ENCODE peak calls at places on chromosomes 11 and 22, in six cellular contexts. L is cardiac muscle cell, Z is endodermal cell, Y is right lobe of liver, O is GM23248, C is uterus. D is an unnamed sample. For H3K36me3, the result is how much of the 10 kb centered on the place peaks cover.

GRCh38 chr11:2433106-2433925 is 11.0 kb downstream of the TRPM5 start:
- DNase-seq in Y (no peak), C (no peak), L (no peak), Z (no peak), O (no peak), D (peak)

GRCh38 chr22:29718949-29719893 is 582 bp upstream of the CABP7 start:
- DNase-seq in Z (no peak), L (no peak), Y (no peak), C (no peak), O (no peak), D (no peak)

GRCh38 chr22:47127441-47127871 is 365.0 kb downstream of the TBC1D22A start:
- DNase-seq in C (no peak), Y (no peak), Z (no peak), O (no peak), L (no peak), D (peak)

GRCh38 chr22:38220653-38221386 is 19.0 kb downstream of the MAFF start:
- DNase-seq in Z (no peak), L (no peak), Y (no peak), O (no peak), C (no peak), D (no peak)

GRCh38 chr11:128473631-128474030 is 113.7 kb downstream of the ETS1 start:
- DNase-seq in Y (no peak), Z (no peak), L (no peak), O (peak), C (no peak), D (no peak)

GRCh38 chr11:96397863-96398262 is 8.1 kb downstream of the JRKL start:
- DNase-seq in L (no peak), Y (no peak), C (no peak), Z (no peak), O (no peak), D (no peak)

GRCh38 chr22:45009881-45010531 is at the start of gene PHF21B:
- DNase-seq in Z (peak), O (peak), Y (no peak), L (peak), C (peak), D (no peak)

GRCh38 chr22:45603631-45604030 is 68.0 kb upstream of the ATXN10 start:
- DNase-seq in C (no peak), O (peak), L (no peak), Z (no peak), Y (no peak), D (peak)

GRCh38 chr11:96256213-96256580 is 86.8 kb downstream of the MAML2 start:
- DNase-seq in L (no peak), Y (no peak), Z (no peak), C (no peak), O (no peak), D (no peak)

GRCh38 chr11:86735462-86736302 is 63.3 kb upstream of the ME3 start:
- DNase-seq in C (no peak), O (peak), Z (no peak), Y (no peak), L (no peak), D (no peak)

GRCh38 chr11:122706689-122707088 is 51.2 kb downstream of the UBASH3B start:
- DNase-seq in C (no peak), L (no peak), Z (no peak), O (peak), Y (no peak), D (no peak)
- H3K4me3 ChIP-seq in C (no peak), L (no peak), Z (no peak), O (no peak), Y (no peak), D (no peak)

GRCh38 chr11:72229925-72230763 is 5.6 kb downstream of the INPPL1 start:
- DNase-seq in Y (peak), O (no peak), L (no peak), C (no peak), Z (peak), D (no peak)
- H3K36me3 ChIP-seq in Y (under half), O (under half), L (half or more), C (under half), Z (half or more), D (half or more)

DNA sequence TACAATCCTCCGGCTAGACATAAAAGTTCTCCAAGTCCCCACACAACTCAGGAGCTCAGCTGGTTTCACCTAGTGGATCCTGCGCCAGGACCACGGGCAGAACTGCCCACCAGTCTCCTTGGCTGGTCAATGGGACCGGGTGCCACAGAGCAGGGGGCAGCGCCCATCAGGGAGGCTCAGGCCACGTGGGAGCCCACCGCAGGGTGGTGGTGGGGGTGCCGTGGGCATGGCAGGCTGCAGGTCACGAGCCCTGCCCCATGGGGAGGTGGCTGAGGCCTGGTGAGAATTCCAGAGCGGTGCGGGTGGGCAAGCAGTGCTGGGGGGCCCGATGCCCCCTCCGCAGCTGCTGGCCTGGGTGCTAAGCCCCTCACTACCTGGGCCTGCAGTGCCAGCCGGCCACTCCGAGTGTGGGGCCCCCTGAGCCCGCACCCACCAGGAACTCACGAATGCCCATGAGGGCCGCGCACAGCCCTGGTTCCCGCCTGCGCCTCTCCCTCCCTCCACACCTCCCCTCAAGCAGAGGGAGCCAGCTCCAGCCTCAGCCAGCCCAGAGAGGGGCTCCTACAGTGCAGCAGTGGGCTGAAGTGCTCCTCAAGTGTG is 1091.9 kb upstream of the TENM4 start:
- DNase-seq in C (no peak), Y (no peak), L (no peak), O (no peak), Z (no peak), D (no peak)
- H3K27ac ChIP-seq in C (no peak), Y (no peak), L (no peak), O (no peak), Z (no peak), D (no peak)

GRCh38 chr11:70182266-70182665 is 20.8 kb upstream of the FADD start:
- DNase-seq in O (no peak), C (no peak), Z (no peak), Y (no peak), L (no peak), D (no peak)
- H3K4me3 ChIP-seq in O (no peak), C (no peak), Z (no peak), Y (no peak), L (no peak), D (no peak)

DNA sequence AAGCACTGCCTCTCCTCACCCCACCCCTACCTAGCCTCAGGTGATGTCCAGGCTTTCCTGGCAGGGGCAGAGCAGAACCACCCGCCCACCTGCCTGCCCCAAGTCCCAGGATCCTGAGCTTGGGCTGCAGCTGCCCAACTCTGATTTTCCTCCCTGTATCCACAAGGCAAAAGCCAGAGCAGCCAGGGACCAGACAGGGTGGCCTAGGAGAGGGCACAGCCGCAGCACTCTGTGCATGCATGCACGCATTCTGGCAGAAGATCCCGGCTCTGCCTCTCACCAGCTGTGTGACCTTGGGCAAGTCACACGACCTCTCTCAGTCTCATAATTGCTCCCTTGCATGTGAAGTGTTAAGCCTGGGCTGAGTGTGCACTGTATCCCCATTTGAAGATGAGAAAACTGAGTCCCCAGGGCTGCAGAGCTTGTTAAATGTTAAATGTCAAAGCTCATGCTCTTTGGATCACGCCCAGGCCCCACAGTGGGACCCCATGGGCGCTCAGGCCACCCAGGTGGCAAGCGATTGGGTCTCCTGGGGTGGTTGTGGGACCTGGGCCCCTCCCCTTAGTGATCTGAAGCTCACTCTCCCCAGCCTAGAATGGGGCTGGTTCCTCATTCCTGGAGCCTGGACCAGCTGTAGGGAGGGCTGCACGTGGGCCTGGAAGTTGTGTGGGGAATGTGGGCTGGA is 2.8 kb upstream of the CARNS1 start:
- DNase-seq in L (no peak), Y (no peak), O (no peak), C (no peak), Z (no peak), D (no peak)
- H3K36me3 ChIP-seq in L (under half), Y (under half), O (under half), C (under half), Z (under half), D (under half)

GRCh38 chr11:8772571-8772970 is 90.0 kb downstream of the RPL27A start:
- DNase-seq in O (no peak), Z (no peak), Y (peak), L (no peak), C (peak), D (no peak)
- H3K27ac ChIP-seq in O (no peak), Z (no peak), Y (no peak), L (no peak), C (peak), D (no peak)

DNA sequence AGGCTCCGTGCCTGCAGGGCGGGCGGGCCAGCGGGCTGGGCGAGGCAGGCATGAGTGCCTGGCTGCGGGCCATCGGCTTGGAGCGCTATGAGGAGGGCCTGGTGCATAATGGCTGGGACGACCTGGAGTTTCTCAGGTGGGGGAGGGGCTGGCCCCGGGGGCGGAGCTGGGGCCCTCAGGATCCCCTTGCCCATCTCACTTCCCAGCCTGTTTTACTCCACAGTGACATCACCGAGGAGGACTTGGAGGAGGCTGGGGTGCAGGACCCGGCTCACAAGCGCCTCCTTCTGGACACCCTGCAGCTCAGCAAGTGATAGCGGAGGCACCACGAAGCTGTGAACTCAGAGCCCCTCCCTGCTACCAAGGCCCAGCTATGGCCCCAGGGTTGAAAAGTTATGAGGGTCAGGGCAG is 5.9 kb downstream of the PHOX2A start:
- DNase-seq in Z (peak), C (no peak), L (peak), Y (peak), O (peak), D (peak)
- H3K4me3 ChIP-seq in Z (no peak), C (no peak), L (no peak), Y (no peak), O (no peak), D (no peak)

GRCh38 chr11:36447947-36448346 is 62.1 kb downstream of the TRAF6 start:
- DNase-seq in Z (no peak), Y (no peak), O (no peak), C (no peak), L (no peak), D (no peak)
- H3K36me3 ChIP-seq in Z (under half), Y (under half), O (under half), C (under half), L (under half), D (under half)

GRCh38 chr11:73995247-73995646 is 12.6 kb upstream of the UCP2 start:
- DNase-seq in L (no peak), Y (no peak), Z (no peak), O (peak), C (no peak), D (no peak)
- H3K27ac ChIP-seq in L (no peak), Y (no peak), Z (no peak), O (no peak), C (no peak), D (peak)

GRCh38 chr11:57482782-57483569 is 22.6 kb downstream of the RTN4RL2 start:
- DNase-seq in L (peak), Z (peak), Y (no peak), C (no peak), O (peak), D (peak)
- H3K4me3 ChIP-seq in L (peak), Z (peak), Y (no peak), C (no peak), O (peak), D (peak)

D was measured in lower lobe of right lung.